ENCODE peak calls at places on chromosomes 16 and 17, in five cellular contexts. One of them, this sample, is unnamed.
A peak's percentile ranks its signal among the peaks of the same experiment; 100 is the strongest.

GRCh38 chr17:66185842-66186241 is 6.1 kb downstream of the CEP112 start:
- DNase-seq in GM12878: no peak
- DNase-seq in esophagus squamous epithelium: no peak
- DNase-seq in pancreas: no peak
- DNase-seq in colonic mucosa: no peak
- DNase-seq in this sample: no peak

GRCh38 chr17:31739300-31739699 is 119.7 kb downstream of the COPRS start:
- DNase-seq in colonic mucosa: no peak
- DNase-seq in pancreas: no peak
- DNase-seq in esophagus squamous epithelium: no peak
- DNase-seq in GM12878: no peak
- DNase-seq in this sample: no peak

GRCh38 chr16:1895068-1895467 is 23.1 kb upstream of the MEIOB start:
- DNase-seq in colonic mucosa: peak; percentile 50
- DNase-seq in GM12878: no peak
- DNase-seq in pancreas: no peak
- DNase-seq in esophagus squamous epithelium: no peak
- DNase-seq in this sample: peak; percentile 53

GRCh38 chr16:46972429-46972970 is 974 bp downstream of the DNAJA2 start:
- DNase-seq in GM12878: no peak
- DNase-seq in esophagus squamous epithelium: no peak
- DNase-seq in pancreas: no peak
- DNase-seq in colonic mucosa: no peak
- DNase-seq in this sample: no peak

GRCh38 chr17:19342611-19343255 is 19.8 kb downstream of the B9D1 start:
- DNase-seq in pancreas: no peak
- DNase-seq in esophagus squamous epithelium: no peak
- DNase-seq in colonic mucosa: no peak
- DNase-seq in GM12878: no peak
- DNase-seq in this sample: no peak

GRCh38 chr16:86777098-86777946 is 199.0 kb downstream of the FOXL1 start:
- DNase-seq in colonic mucosa: no peak
- DNase-seq in GM12878: no peak
- DNase-seq in pancreas: no peak
- DNase-seq in esophagus squamous epithelium: no peak
- DNase-seq in this sample: no peak

GRCh38 chr17:39738568-39738901 is 797 bp downstream of the GRB7 start:
- DNase-seq in colonic mucosa: peak; percentile 83
- DNase-seq in pancreas: peak; percentile 72
- DNase-seq in GM12878: no peak
- DNase-seq in esophagus squamous epithelium: no peak
- DNase-seq in this sample: peak; percentile 84

GRCh38 chr17:50909765-50910661 is 43.9 kb upstream of the TOB1 start:
- DNase-seq in pancreas: no peak
- DNase-seq in colonic mucosa: no peak
- DNase-seq in GM12878: no peak
- DNase-seq in esophagus squamous epithelium: no peak
- DNase-seq in this sample: peak; percentile 67

GRCh38 chr17:38681096-38681495 is 6.3 kb upstream of the EPOP start:
- DNase-seq in colonic mucosa: no peak
- DNase-seq in GM12878: no peak
- DNase-seq in pancreas: no peak
- DNase-seq in esophagus squamous epithelium: no peak
- DNase-seq in this sample: no peak

GRCh38 chr17:2571523-2572303 is 21.7 kb upstream of the PAFAH1B1 start:
- DNase-seq in colonic mucosa: no peak
- DNase-seq in GM12878: peak; percentile 61
- DNase-seq in esophagus squamous epithelium: no peak
- DNase-seq in pancreas: no peak
- DNase-seq in this sample: no peak

GRCh38 chr17:51585514-51586104 is 325.3 kb downstream of the UTP18 start:
- DNase-seq in esophagus squamous epithelium: no peak
- DNase-seq in GM12878: no peak
- DNase-seq in colonic mucosa: no peak
- DNase-seq in pancreas: no peak
- DNase-seq in this sample: peak; percentile 12

GRCh38 chr16:24497405-24497804 is 42.0 kb upstream of the RBBP6 start:
- DNase-seq in GM12878: no peak
- DNase-seq in pancreas: no peak
- DNase-seq in esophagus squamous epithelium: no peak
- DNase-seq in colonic mucosa: no peak
- DNase-seq in this sample: no peak

GRCh38 chr16:85126731-85127662 is 14.7 kb upstream of the CIBAR2 start:
- DNase-seq in pancreas: no peak
- DNase-seq in GM12878: no peak
- DNase-seq in esophagus squamous epithelium: no peak
- DNase-seq in colonic mucosa: no peak
- DNase-seq in this sample: no peak

GRCh38 chr16:22719945-22720344 is 94.0 kb upstream of the HS3ST2 start:
- DNase-seq in esophagus squamous epithelium: no peak
- DNase-seq in GM12878: no peak
- DNase-seq in colonic mucosa: no peak
- DNase-seq in pancreas: no peak
- DNase-seq in this sample: no peak

GRCh38 chr16:85423631-85424030 is 189.5 kb upstream of the GSE1 start:
- DNase-seq in pancreas: peak; percentile 22
- DNase-seq in colonic mucosa: no peak
- DNase-seq in GM12878: no peak
- DNase-seq in esophagus squamous epithelium: no peak
- DNase-seq in this sample: peak; percentile 10

GRCh38 chr17:31511176-31511540 is 119.7 kb downstream of the RAB11FIP4 start:
- DNase-seq in esophagus squamous epithelium: no peak
- DNase-seq in GM12878: no peak
- DNase-seq in colonic mucosa: peak; percentile 77
- DNase-seq in pancreas: peak; percentile 73
- DNase-seq in this sample: peak; percentile 77

DNA sequence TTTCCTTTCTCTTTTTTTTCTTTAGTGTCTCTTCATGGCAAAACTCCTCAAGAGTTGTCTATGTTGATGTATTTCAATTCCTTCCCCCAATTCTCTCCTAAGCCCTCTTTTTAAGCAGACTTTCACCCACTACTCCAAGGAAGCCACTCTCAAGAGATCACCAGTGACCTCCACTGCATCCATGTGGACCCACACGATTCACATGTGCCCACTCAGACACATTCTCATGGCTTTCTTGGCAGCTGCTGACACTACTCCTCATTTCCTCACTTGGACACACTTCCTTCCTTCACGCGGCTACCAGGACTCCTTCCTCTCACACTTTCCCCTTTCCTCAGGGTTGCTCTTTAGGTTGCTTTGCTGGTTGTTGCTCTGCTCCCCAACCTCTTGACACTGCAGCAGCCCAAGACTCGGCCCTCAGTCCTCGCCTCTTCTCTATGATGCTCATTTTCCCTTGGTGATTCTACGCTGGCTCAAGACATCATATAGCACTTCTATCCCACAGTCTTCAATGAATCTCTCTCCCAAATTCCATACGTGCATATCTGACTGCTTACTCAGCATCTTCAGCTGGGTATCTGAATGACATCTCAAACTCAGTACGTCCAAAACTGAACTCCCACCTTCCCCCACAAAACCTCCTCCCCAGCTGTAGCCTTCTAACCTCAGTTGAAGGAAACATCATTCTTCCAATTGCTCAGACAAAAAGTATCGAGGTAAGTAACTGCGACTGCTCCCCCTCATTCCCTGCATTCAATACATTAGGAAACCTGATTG is 28.3 kb downstream of the HELZ start:
- DNase-seq in colonic mucosa: no peak
- DNase-seq in GM12878: no peak
- DNase-seq in esophagus squamous epithelium: no peak
- DNase-seq in pancreas: no peak
- DNase-seq in this sample: no peak
- H3K4me1 ChIP-seq in colonic mucosa: no peaks in the 10 kb centered on the region
- H3K4me1 ChIP-seq in GM12878: no peaks in the 10 kb centered on the region
- H3K4me1 ChIP-seq in esophagus squamous epithelium: no peaks in the 10 kb centered on the region
- H3K4me1 ChIP-seq in pancreas: peaks cover 25% of the 10 kb centered on the region
- H3K4me1 ChIP-seq in this sample: no peaks in the 10 kb centered on the region

GRCh38 chr16:79215289-79215688 is 385.2 kb downstream of the MAF start:
- DNase-seq in colonic mucosa: no peak
- DNase-seq in esophagus squamous epithelium: no peak
- DNase-seq in GM12878: no peak
- DNase-seq in pancreas: no peak
- DNase-seq in this sample: no peak

GRCh38 chr16:79210629-79211028 is 389.9 kb downstream of the MAF start:
- DNase-seq in esophagus squamous epithelium: no peak
- DNase-seq in GM12878: no peak
- DNase-seq in pancreas: no peak
- DNase-seq in colonic mucosa: no peak
- DNase-seq in this sample: no peak

GRCh38 chr16:79212114-79212791 is 388.3 kb downstream of the MAF start:
- DNase-seq in GM12878: no peak
- DNase-seq in pancreas: no peak
- DNase-seq in colonic mucosa: no peak
- DNase-seq in esophagus squamous epithelium: no peak
- DNase-seq in this sample: no peak

GRCh38 chr16:79211581-79211980 is 389.0 kb downstream of the MAF start:
- DNase-seq in esophagus squamous epithelium: no peak
- DNase-seq in pancreas: no peak
- DNase-seq in GM12878: no peak
- DNase-seq in colonic mucosa: no peak
- DNase-seq in this sample: no peak

GRCh38 chr16:79213214-79213613 is 387.3 kb downstream of the MAF start:
- DNase-seq in pancreas: no peak
- DNase-seq in esophagus squamous epithelium: no peak
- DNase-seq in colonic mucosa: no peak
- DNase-seq in GM12878: no peak
- DNase-seq in this sample: no peak
- TF ChIP-seq CTCF in pancreas: no peak
- TF ChIP-seq CTCF in esophagus squamous epithelium: no peak
- TF ChIP-seq CTCF in colonic mucosa: no peak
- TF ChIP-seq CTCF in GM12878: no peak
- TF ChIP-seq CTCF in this sample: no peak

GRCh38 chr16:34758835-34759234 is 1299.4 kb downstream of the TP53TG3F start:
- DNase-seq in esophagus squamous epithelium: no peak
- DNase-seq in colonic mucosa: no peak
- DNase-seq in pancreas: no peak
- DNase-seq in GM12878: no peak
- DNase-seq in this sample: no peak
- H3K9me3 ChIP-seq in esophagus squamous epithelium: peaks cover 7% of the 10 kb centered on the region
- H3K9me3 ChIP-seq in colonic mucosa: no peaks in the 10 kb centered on the region
- H3K9me3 ChIP-seq in pancreas: no peaks in the 10 kb centered on the region
- H3K9me3 ChIP-seq in GM12878: no peaks in the 10 kb centered on the region
- H3K9me3 ChIP-seq in this sample: peaks cover 100% of the 10 kb centered on the region

GRCh38 chr17:57914274-57915147 is 40.7 kb downstream of the CUEDC1 start:
- DNase-seq in pancreas: no peak
- DNase-seq in colonic mucosa: no peak
- DNase-seq in esophagus squamous epithelium: no peak
- DNase-seq in GM12878: no peak
- DNase-seq in this sample: peak; percentile 21
- H3K4me1 ChIP-seq in pancreas: peaks cover 11% of the 10 kb centered on the region
- H3K4me1 ChIP-seq in colonic mucosa: peaks cover 12% of the 10 kb centered on the region
- H3K4me1 ChIP-seq in esophagus squamous epithelium: peaks cover 78% of the 10 kb centered on the region
- H3K4me1 ChIP-seq in GM12878: no peaks in the 10 kb centered on the region
- H3K4me1 ChIP-seq in this sample: peaks cover 22% of the 10 kb centered on the region

GRCh38 chr16:11586375-11586855 is 304 bp downstream of the LITAF start:
- DNase-seq in GM12878: no peak
- DNase-seq in pancreas: no peak
- DNase-seq in esophagus squamous epithelium: no peak
- DNase-seq in colonic mucosa: no peak
- DNase-seq in this sample: peak; percentile 65

GRCh38 chr16:11588321-11589244 is 1.9 kb upstream of the LITAF start:
- DNase-seq in GM12878: no peak
- DNase-seq in colonic mucosa: no peak
- DNase-seq in pancreas: no peak
- DNase-seq in esophagus squamous epithelium: no peak
- DNase-seq in this sample: no peak

GRCh38 chr16:11585460-11586374 is 1.0 kb downstream of the LITAF start:
- DNase-seq in GM12878: no peak
- DNase-seq in colonic mucosa: peak; percentile 54
- DNase-seq in pancreas: no peak
- DNase-seq in esophagus squamous epithelium: no peak
- DNase-seq in this sample: peak; percentile 78

GRCh38 chr16:11586856-11587642 is at the start of gene LITAF:
- DNase-seq in GM12878: no peak
- DNase-seq in colonic mucosa: peak; percentile 72
- DNase-seq in esophagus squamous epithelium: no peak
- DNase-seq in pancreas: peak; percentile 63
- DNase-seq in this sample: peak; percentile 85

GRCh38 chr16:11587643-11588247 is 1.0 kb upstream of the LITAF start:
- DNase-seq in pancreas: no peak
- DNase-seq in esophagus squamous epithelium: no peak
- DNase-seq in GM12878: no peak
- DNase-seq in colonic mucosa: no peak
- DNase-seq in this sample: peak; percentile 26
- TF ChIP-seq CTCF in pancreas: no peak
- TF ChIP-seq CTCF in esophagus squamous epithelium: no peak
- TF ChIP-seq CTCF in GM12878: no peak
- TF ChIP-seq CTCF in colonic mucosa: no peak
- TF ChIP-seq CTCF in this sample: no peak

GRCh38 chr16:30980434-30980833 is 4.6 kb upstream of the HSD3B7 start:
- DNase-seq in GM12878: no peak
- DNase-seq in esophagus squamous epithelium: no peak
- DNase-seq in pancreas: no peak
- DNase-seq in colonic mucosa: no peak
- DNase-seq in this sample: no peak

GRCh38 chr16:30979170-30980067 is 5.6 kb upstream of the HSD3B7 start:
- DNase-seq in GM12878: no peak
- DNase-seq in pancreas: no peak
- DNase-seq in colonic mucosa: no peak
- DNase-seq in esophagus squamous epithelium: no peak
- DNase-seq in this sample: no peak

GRCh38 chr16:30980068-30980371 is 5.0 kb upstream of the HSD3B7 start:
- DNase-seq in colonic mucosa: no peak
- DNase-seq in pancreas: no peak
- DNase-seq in esophagus squamous epithelium: no peak
- DNase-seq in GM12878: no peak
- DNase-seq in this sample: no peak

GRCh38 chr16:30976486-30976885 is 8.5 kb upstream of the HSD3B7 start:
- DNase-seq in esophagus squamous epithelium: no peak
- DNase-seq in GM12878: no peak
- DNase-seq in pancreas: no peak
- DNase-seq in colonic mucosa: no peak
- DNase-seq in this sample: no peak

GRCh38 chr16:30977502-30977901 is 7.5 kb upstream of the HSD3B7 start:
- DNase-seq in GM12878: no peak
- DNase-seq in esophagus squamous epithelium: no peak
- DNase-seq in colonic mucosa: no peak
- DNase-seq in pancreas: no peak
- DNase-seq in this sample: no peak
- H3K9me3 ChIP-seq in GM12878: no peaks in the 10 kb centered on the region
- H3K9me3 ChIP-seq in esophagus squamous epithelium: no peaks in the 10 kb centered on the region
- H3K9me3 ChIP-seq in colonic mucosa: no peaks in the 10 kb centered on the region
- H3K9me3 ChIP-seq in pancreas: no peaks in the 10 kb centered on the region
- H3K9me3 ChIP-seq in this sample: no peaks in the 10 kb centered on the region